ENCODE peak calls at places on chromosomes 12 and 14, in four cellular contexts. V is non-pigmented ciliary epithelial cell; E is GM13976; D is effector memory CD8-positive, alpha-beta T cell. C is an unnamed sample.

GRCh38 chr12:111443586-111443985 is 37.9 kb downstream of the SH2B3 start:
- DNase-seq in E (no peak), D (no peak), V (no peak), C (no peak)

GRCh38 chr14:77037886-77038511 is 9.5 kb upstream of the IRF2BPL start:
- DNase-seq in V (no peak), D (no peak), E (no peak), C (no peak)

GRCh38 chr14:52835122-52835903 is 43.9 kb upstream of the GNPNAT1 start:
- DNase-seq in V (peak; percentile 37), D (no peak), E (no peak), C (no peak)

GRCh38 chr14:87131879-87132278 is 861.1 kb downstream of the GALC start:
- DNase-seq in E (no peak), D (no peak), V (no peak), C (no peak)

GRCh38 chr14:21647380-21647779 is 6.3 kb upstream of the OR4E2 start:
- DNase-seq in D (no peak), V (no peak), E (no peak), C (no peak)

GRCh38 chr14:94001501-94002396 is 4.6 kb downstream of the CCDC197 start:
- DNase-seq in D (peak; percentile 55), E (peak; percentile 83), V (no peak), C (peak; percentile 80)

GRCh38 chr12:3313655-3314305 is 177.2 kb upstream of the PRMT8 start:
- DNase-seq in E (peak; percentile 57), D (peak; percentile 6), V (no peak), C (no peak)

GRCh38 chr12:78002878-78003277 is 172.2 kb downstream of the NAV3 start:
- DNase-seq in E (no peak), D (no peak), V (no peak), C (no peak)

GRCh38 chr12:65603428-65604351 is 220.6 kb upstream of the HMGA2 start:
- DNase-seq in E (no peak), D (no peak), V (peak; percentile 93), C (no peak)

GRCh38 chr14:90753456-90754005 is 62.7 kb downstream of the TTC7B start:
- DNase-seq in E (no peak), D (no peak), V (no peak), C (no peak)

GRCh38 chr12:34291426-34291901 is 269.2 kb downstream of the ALG10 start:
- DNase-seq in E (no peak), D (no peak), V (no peak), C (no peak)

GRCh38 chr14:68822132-68822651 is 29.3 kb upstream of the ZFP36L1 start:
- DNase-seq in V (no peak), D (no peak), E (peak; percentile 77), C (no peak)

GRCh38 chr14:65211341-65211987 is 109.1 kb upstream of the MAX start:
- DNase-seq in D (no peak), E (no peak), V (peak; percentile 50), C (no peak)

GRCh38 chr14:58626441-58626840 is 11.3 kb upstream of the DACT1 start:
- DNase-seq in D (no peak), V (no peak), E (no peak), C (no peak)

GRCh38 chr14:20247651-20248246 is 8.7 kb downstream of the OR11H4 start:
- DNase-seq in D (no peak), E (no peak), V (no peak), C (no peak)

GRCh38 chr12:118645219-118645618 is 268.9 kb downstream of the SUDS3 start:
- DNase-seq in E (no peak), D (no peak), V (no peak), C (no peak)

GRCh38 chr12:102957339-102958050 is at the start of gene ASCL1:
- DNase-seq in E (peak; percentile 73), D (no peak), V (no peak), C (no peak)

GRCh38 chr14:75859746-75860145 is 122.0 kb downstream of the TGFB3 start:
- DNase-seq in E (no peak), D (no peak), V (no peak), C (no peak)

GRCh38 chr12:130070017-130070653 is 92.1 kb upstream of the FZD10 start:
- DNase-seq in D (no peak), V (no peak), E (no peak), C (no peak)

GRCh38 chr14:38716871-38717270 is 386.2 kb downstream of the SEC23A start:
- DNase-seq in E (no peak), D (no peak), V (no peak), C (no peak)

C was measured in B cell.